ENCODE peak calls at places on chromosomes 16 and 17, in seven cellular contexts. One of them, this sample, is unnamed.

GRCh38 chr17:21345236-21345635 is 30.9 kb upstream of the KCNJ12 start:
- DNase-seq in A549: no peak
- DNase-seq in uterus: peak; percentile 9
- DNase-seq in left ventricle myocardium inferior: no peak
- DNase-seq in lung: no peak
- DNase-seq in AG10803: no peak
- DNase-seq in Caco-2: no peak
- DNase-seq in this sample: no peak

GRCh38 chr17:43827596-43827995 is 5.3 kb downstream of the MPP3 start:
- DNase-seq in A549: no peak
- DNase-seq in uterus: no peak
- DNase-seq in left ventricle myocardium inferior: no peak
- DNase-seq in lung: no peak
- DNase-seq in AG10803: no peak
- DNase-seq in Caco-2: no peak
- DNase-seq in this sample: no peak

GRCh38 chr16:17448640-17449638 is 21.8 kb downstream of the XYLT1 start:
- DNase-seq in A549: no peak
- DNase-seq in uterus: no peak
- DNase-seq in left ventricle myocardium inferior: peak; percentile 61
- DNase-seq in lung: peak; percentile 36
- DNase-seq in AG10803: no peak
- DNase-seq in Caco-2: no peak
- DNase-seq in this sample: no peak

GRCh38 chr16:11669380-11670146 is 1.3 kb downstream of the SNN start:
- DNase-seq in A549: no peak
- DNase-seq in uterus: no peak
- DNase-seq in left ventricle myocardium inferior: peak; percentile 59
- DNase-seq in lung: peak; percentile 59
- DNase-seq in AG10803: peak; percentile 18
- DNase-seq in Caco-2: no peak
- DNase-seq in this sample: no peak

GRCh38 chr17:59406808-59407381 is 75.4 kb downstream of the YPEL2 start:
- DNase-seq in A549: no peak
- DNase-seq in uterus: no peak
- DNase-seq in left ventricle myocardium inferior: no peak
- DNase-seq in lung: no peak
- DNase-seq in AG10803: peak; percentile 26
- DNase-seq in Caco-2: no peak
- DNase-seq in this sample: peak; percentile 26

GRCh38 chr17:74177018-74177450 is 26.4 kb upstream of the RPL38 start:
- DNase-seq in A549: no peak
- DNase-seq in uterus: no peak
- DNase-seq in left ventricle myocardium inferior: no peak
- DNase-seq in lung: no peak
- DNase-seq in AG10803: peak; percentile 15
- DNase-seq in Caco-2: no peak
- DNase-seq in this sample: no peak

GRCh38 chr17:81906476-81907218 is 4.6 kb downstream of the PCYT2 start:
- DNase-seq in A549: no peak
- DNase-seq in uterus: peak; percentile 15
- DNase-seq in left ventricle myocardium inferior: no peak
- DNase-seq in lung: no peak
- DNase-seq in AG10803: no peak
- DNase-seq in Caco-2: no peak
- DNase-seq in this sample: no peak

GRCh38 chr17:20116683-20117309 is 107.6 kb downstream of the SPECC1 start:
- DNase-seq in A549: peak; percentile 55
- DNase-seq in uterus: peak; percentile 28
- DNase-seq in left ventricle myocardium inferior: no peak
- DNase-seq in lung: no peak
- DNase-seq in AG10803: peak; percentile 50
- DNase-seq in Caco-2: peak; percentile 78
- DNase-seq in this sample: no peak

GRCh38 chr16:73280366-73280765 is 232.4 kb upstream of the ZFHX3 start:
- DNase-seq in A549: no peak
- DNase-seq in uterus: no peak
- DNase-seq in left ventricle myocardium inferior: no peak
- DNase-seq in lung: no peak
- DNase-seq in AG10803: no peak
- DNase-seq in Caco-2: no peak
- DNase-seq in this sample: no peak

GRCh38 chr16:57061084-57061905 is 31.1 kb upstream of the CPNE2 start:
- DNase-seq in A549: no peak
- DNase-seq in uterus: peak; percentile 72
- DNase-seq in left ventricle myocardium inferior: peak; percentile 76
- DNase-seq in lung: peak; percentile 78
- DNase-seq in AG10803: peak; percentile 81
- DNase-seq in Caco-2: no peak
- DNase-seq in this sample: no peak

GRCh38 chr16:85281181-85281580 is 168.9 kb upstream of the CIBAR2 start:
- DNase-seq in A549: no peak
- DNase-seq in uterus: no peak
- DNase-seq in left ventricle myocardium inferior: no peak
- DNase-seq in lung: no peak
- DNase-seq in AG10803: no peak
- DNase-seq in Caco-2: no peak
- DNase-seq in this sample: no peak

GRCh38 chr17:58763263-58763662 is 7.6 kb downstream of the PPM1E start:
- DNase-seq in A549: no peak
- DNase-seq in uterus: no peak
- DNase-seq in left ventricle myocardium inferior: no peak
- DNase-seq in lung: no peak
- DNase-seq in AG10803: no peak
- DNase-seq in Caco-2: no peak
- DNase-seq in this sample: no peak

GRCh38 chr16:27444015-27444414 is 42.0 kb downstream of the IL21R start:
- DNase-seq in A549: no peak
- DNase-seq in uterus: no peak
- DNase-seq in left ventricle myocardium inferior: no peak
- DNase-seq in lung: no peak
- DNase-seq in AG10803: peak; percentile 65
- DNase-seq in Caco-2: no peak
- DNase-seq in this sample: no peak

GRCh38 chr16:49756971-49757743 is 98.8 kb downstream of the ZNF423 start:
- DNase-seq in A549: no peak
- DNase-seq in uterus: no peak
- DNase-seq in left ventricle myocardium inferior: no peak
- DNase-seq in lung: no peak
- DNase-seq in AG10803: no peak
- DNase-seq in Caco-2: no peak
- DNase-seq in this sample: no peak

GRCh38 chr16:49754495-49755290 is 101.2 kb downstream of the ZNF423 start:
- DNase-seq in A549: no peak
- DNase-seq in uterus: no peak
- DNase-seq in left ventricle myocardium inferior: peak; percentile 25
- DNase-seq in lung: no peak
- DNase-seq in AG10803: peak; percentile 10
- DNase-seq in Caco-2: no peak
- DNase-seq in this sample: no peak

GRCh38 chr16:49755716-49756115 is 100.2 kb downstream of the ZNF423 start:
- DNase-seq in A549: no peak
- DNase-seq in uterus: no peak
- DNase-seq in left ventricle myocardium inferior: no peak
- DNase-seq in lung: no peak
- DNase-seq in AG10803: no peak
- DNase-seq in Caco-2: no peak
- DNase-seq in this sample: no peak

GRCh38 chr16:49757744-49758069 is 98.2 kb downstream of the ZNF423 start:
- DNase-seq in A549: no peak
- DNase-seq in uterus: no peak
- DNase-seq in left ventricle myocardium inferior: no peak
- DNase-seq in lung: no peak
- DNase-seq in AG10803: no peak
- DNase-seq in Caco-2: no peak
- DNase-seq in this sample: no peak

GRCh38 chr16:49755291-49755611 is 100.7 kb downstream of the ZNF423 start:
- DNase-seq in A549: peak; percentile 62
- DNase-seq in uterus: no peak
- DNase-seq in left ventricle myocardium inferior: no peak
- DNase-seq in lung: no peak
- DNase-seq in AG10803: peak; percentile 31
- DNase-seq in Caco-2: peak; percentile 49
- DNase-seq in this sample: peak; percentile 26
- TF ChIP-seq CTCF in A549: peak; percentile 32
- TF ChIP-seq CTCF in uterus: peak; percentile 71
- TF ChIP-seq CTCF in left ventricle myocardium inferior: peak; percentile 62
- TF ChIP-seq CTCF in lung: no peak
- TF ChIP-seq CTCF in AG10803: peak; percentile 59
- TF ChIP-seq CTCF in Caco-2: peak; percentile 34
- TF ChIP-seq CTCF in this sample: peak; percentile 65

GRCh38 chr17:75344664-75345063 is 55.4 kb upstream of the SLC25A19 start:
- DNase-seq in A549: no peak
- DNase-seq in uterus: no peak
- DNase-seq in left ventricle myocardium inferior: no peak
- DNase-seq in lung: no peak
- DNase-seq in AG10803: no peak
- DNase-seq in Caco-2: no peak
- DNase-seq in this sample: no peak

GRCh38 chr17:75345514-75346167 is 56.4 kb upstream of the SLC25A19 start:
- DNase-seq in A549: no peak
- DNase-seq in uterus: no peak
- DNase-seq in left ventricle myocardium inferior: no peak
- DNase-seq in lung: no peak
- DNase-seq in AG10803: no peak
- DNase-seq in Caco-2: no peak
- DNase-seq in this sample: no peak

GRCh38 chr17:75348386-75349012 is 57.0 kb downstream of the GRB2 start:
- DNase-seq in A549: no peak
- DNase-seq in uterus: no peak
- DNase-seq in left ventricle myocardium inferior: no peak
- DNase-seq in lung: no peak
- DNase-seq in AG10803: no peak
- DNase-seq in Caco-2: no peak
- DNase-seq in this sample: no peak

GRCh38 chr17:75349589-75349988 is 55.9 kb downstream of the GRB2 start:
- DNase-seq in A549: no peak
- DNase-seq in uterus: no peak
- DNase-seq in left ventricle myocardium inferior: no peak
- DNase-seq in lung: no peak
- DNase-seq in AG10803: no peak
- DNase-seq in Caco-2: no peak
- DNase-seq in this sample: no peak

DNA sequence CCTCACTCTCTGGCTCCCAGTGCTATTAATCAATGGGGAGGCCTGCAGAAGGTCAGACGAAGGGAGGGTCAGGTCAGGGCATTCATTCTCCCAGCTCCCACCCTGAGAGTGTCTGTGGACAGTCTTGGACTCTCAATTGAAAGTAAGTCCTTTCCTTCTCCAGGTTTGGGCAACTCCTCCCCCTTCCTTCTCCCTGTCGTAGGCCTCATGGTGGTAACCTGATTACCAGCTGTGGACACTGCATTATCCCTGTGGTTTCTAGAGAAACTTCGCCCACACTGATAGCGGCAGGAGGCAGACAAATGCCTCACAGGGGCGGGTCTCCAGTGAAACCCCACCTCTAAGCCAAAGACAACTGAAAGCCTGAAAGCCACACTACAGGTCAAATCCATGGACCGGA is 57.7 kb upstream of the SLC25A19 start:
- DNase-seq in A549: no peak
- DNase-seq in uterus: no peak
- DNase-seq in left ventricle myocardium inferior: no peak
- DNase-seq in lung: no peak
- DNase-seq in AG10803: peak; percentile 46
- DNase-seq in Caco-2: peak; percentile 20
- DNase-seq in this sample: no peak
- H3K4me3 ChIP-seq in A549: no peak overlapping the region
- H3K4me3 ChIP-seq in uterus: no peak overlapping the region
- H3K4me3 ChIP-seq in left ventricle myocardium inferior: no peak overlapping the region
- H3K4me3 ChIP-seq in lung: no peak overlapping the region
- H3K4me3 ChIP-seq in AG10803: no peak overlapping the region
- H3K4me3 ChIP-seq in Caco-2: no peak overlapping the region
- H3K4me3 ChIP-seq in this sample: no peak overlapping the region

DNA sequence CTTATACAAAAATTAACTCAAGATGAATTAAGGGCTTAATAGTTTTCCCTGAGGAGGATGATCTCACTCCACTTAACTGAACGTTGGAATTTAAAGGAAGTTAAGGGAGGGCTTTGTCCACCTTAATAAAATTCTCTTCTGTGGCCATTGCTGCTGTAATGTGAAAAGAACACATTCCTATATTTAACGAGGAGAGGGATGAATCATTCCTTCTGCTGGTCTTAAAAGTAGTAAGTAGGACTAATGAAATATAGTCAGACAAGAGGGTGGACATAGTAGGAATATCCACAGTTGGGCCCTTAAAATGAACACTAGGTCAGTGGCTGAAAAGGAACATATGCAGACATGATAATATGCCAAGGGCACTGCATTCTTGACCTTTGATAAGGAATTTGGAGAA is 405.6 kb downstream of the PMP22 start:
- DNase-seq in A549: no peak
- DNase-seq in uterus: no peak
- DNase-seq in left ventricle myocardium inferior: no peak
- DNase-seq in lung: no peak
- DNase-seq in AG10803: peak; percentile 18
- DNase-seq in Caco-2: no peak
- DNase-seq in this sample: no peak
- TF ChIP-seq CTCF in A549: no peak
- TF ChIP-seq CTCF in uterus: no peak
- TF ChIP-seq CTCF in left ventricle myocardium inferior: no peak
- TF ChIP-seq CTCF in lung: no peak
- TF ChIP-seq CTCF in AG10803: no peak
- TF ChIP-seq CTCF in Caco-2: no peak
- TF ChIP-seq CTCF in this sample: no peak

GRCh38 chr16:89534147-89534788 is 26.1 kb downstream of the SPG7 start:
- DNase-seq in A549: no peak
- DNase-seq in uterus: no peak
- DNase-seq in left ventricle myocardium inferior: no peak
- DNase-seq in lung: peak; percentile 45
- DNase-seq in AG10803: peak; percentile 42
- DNase-seq in Caco-2: no peak
- DNase-seq in this sample: no peak
- H3K4me3 ChIP-seq in A549: no peak overlapping the region
- H3K4me3 ChIP-seq in uterus: no peak overlapping the region
- H3K4me3 ChIP-seq in left ventricle myocardium inferior: no peak overlapping the region
- H3K4me3 ChIP-seq in lung: no peak overlapping the region
- H3K4me3 ChIP-seq in AG10803: no peak overlapping the region
- H3K4me3 ChIP-seq in Caco-2: no peak overlapping the region
- H3K4me3 ChIP-seq in this sample: no peak overlapping the region

This sample was measured in LNCaP clone FGC.